ENCODE peak calls at places on chromosome 16, in four cellular contexts. Y is mucosa of descending colon, L is GM23248, R is colonic mucosa. E is an unnamed sample.

GRCh38 chr16:9895817-9896216 is 286.4 kb downstream of the GRIN2A start:
- DNase-seq in Y (no peak), L (no peak), R (no peak), E (no peak)

GRCh38 chr16:7614022-7614795 is 281.6 kb downstream of the RBFOX1 start:
- DNase-seq in Y (no peak), L (no peak), R (no peak), E (no peak)

GRCh38 chr16:23557779-23558330 is 328 bp downstream of the UBFD1 start:
- DNase-seq in Y (no peak), L (peak; percentile 68), R (peak; percentile 31), E (peak; percentile 44)

GRCh38 chr16:19223235-19223847 is 55.3 kb downstream of the SYT17 start:
- DNase-seq in Y (peak; percentile 80), L (peak; percentile 5), R (peak; percentile 87), E (no peak)

GRCh38 chr16:14606102-14606501 is 24.0 kb downstream of the PARN start:
- DNase-seq in Y (no peak), L (no peak), R (no peak), E (no peak)

GRCh38 chr16:57802635-57803412 is 533 bp upstream of the KIFC3 start:
- DNase-seq in Y (no peak), L (no peak), R (no peak), E (no peak)

GRCh38 chr16:28609631-28610594 is at the start of gene SULT1A1:
- DNase-seq in Y (peak; percentile 86), L (no peak), R (peak; percentile 86), E (peak; percentile 35)

GRCh38 chr16:49437344-49437743 is 63.7 kb downstream of the C16orf78 start:
- DNase-seq in Y (no peak), L (no peak), R (no peak), E (no peak)

GRCh38 chr16:88072571-88073001 is 121.4 kb downstream of the BANP start:
- DNase-seq in Y (no peak), L (no peak), R (no peak), E (no peak)

GRCh38 chr16:2526135-2526534 is 5.1 kb downstream of the CEMP1 start:
- DNase-seq in Y (peak; percentile 18), L (no peak), R (no peak), E (no peak)

GRCh38 chr16:48335961-48336360 is 49.3 kb downstream of the SIAH1 start:
- DNase-seq in Y (no peak), L (peak; percentile 54), R (no peak), E (peak; percentile 72)

GRCh38 chr16:46649571-46649970 is 28.4 kb upstream of the SHCBP1 start:
- DNase-seq in Y (no peak), L (no peak), R (peak; percentile 31), E (peak; percentile 84)

GRCh38 chr16:83807710-83808572 is at the start of gene HSBP1:
- DNase-seq in Y (peak; percentile 97), L (peak; percentile 98), R (peak; percentile 97), E (peak; percentile 87)

GRCh38 chr16:7177875-7178274 is 154.8 kb upstream of the RBFOX1 start:
- DNase-seq in Y (no peak), L (no peak), R (no peak), E (no peak)

GRCh38 chr16:54174201-54174600 is 112.4 kb downstream of the IRX3 start:
- DNase-seq in Y (no peak), L (no peak), R (no peak), E (no peak)

GRCh38 chr16:50602531-50603205 is 54.5 kb downstream of the NKD1 start:
- DNase-seq in Y (no peak), L (no peak), R (no peak), E (no peak)

GRCh38 chr16:81730090-81731051 is 48.7 kb upstream of the PLCG2 start:
- DNase-seq in Y (peak; percentile 90), L (peak; percentile 84), R (peak; percentile 93), E (peak; percentile 73)

GRCh38 chr16:26149661-26150060 is 457.9 kb downstream of the HS3ST4 start:
- DNase-seq in Y (no peak), L (no peak), R (no peak), E (no peak)

GRCh38 chr16:77711775-77712174 is 10.5 kb upstream of the NUDT7 start:
- DNase-seq in Y (no peak), L (peak; percentile 13), R (peak; percentile 34), E (peak; percentile 46)

GRCh38 chr16:87056083-87056482 is 261.1 kb downstream of the C16orf95 start:
- DNase-seq in Y (no peak), L (peak; percentile 66), R (no peak), E (peak; percentile 67)

DNA sequence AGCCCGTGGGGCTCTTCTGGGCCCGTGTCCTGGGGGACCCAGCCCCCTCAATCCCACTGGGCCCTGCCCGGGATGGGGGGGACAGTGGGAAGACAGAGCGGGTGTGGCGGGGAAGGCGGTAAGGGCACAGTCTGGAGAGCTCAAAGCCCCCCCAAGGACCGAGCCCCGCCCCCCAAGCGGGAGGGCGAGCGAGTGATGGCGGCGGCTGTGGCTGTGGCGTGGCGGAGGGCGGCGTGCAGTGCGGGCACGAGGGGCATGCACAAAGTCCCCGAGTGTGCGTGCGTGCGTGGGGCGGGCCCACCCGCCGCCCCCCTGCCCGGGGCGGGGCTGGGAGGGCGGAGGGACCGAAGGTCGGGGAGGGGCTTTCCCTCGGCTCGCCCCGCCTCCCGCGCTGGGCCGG is 3.6 kb upstream of the WDR24 start:
- DNase-seq in Y (no peak), L (no peak), R (no peak), E (no peak)
- H3K4me3 ChIP-seq in Y (no peak overlapping the region), L (no peak overlapping the region), R (no peak overlapping the region), E (no peak overlapping the region)

GRCh38 chr16:66620419-66620775 is 15.9 kb downstream of the CMTM3 start:
- DNase-seq in Y (no peak), L (no peak), R (no peak), E (no peak)

GRCh38 chr16:66618588-66618987 is 14.1 kb downstream of the CMTM3 start:
- DNase-seq in Y (no peak), L (peak; percentile 98), R (no peak), E (peak; percentile 92)

GRCh38 chr16:66619036-66619435 is 14.5 kb downstream of the CMTM3 start:
- DNase-seq in Y (no peak), L (peak; percentile 66), R (no peak), E (peak; percentile 72)

GRCh38 chr16:66617728-66618127 is 13.2 kb downstream of the CMTM3 start:
- DNase-seq in Y (no peak), L (no peak), R (no peak), E (no peak)

DNA sequence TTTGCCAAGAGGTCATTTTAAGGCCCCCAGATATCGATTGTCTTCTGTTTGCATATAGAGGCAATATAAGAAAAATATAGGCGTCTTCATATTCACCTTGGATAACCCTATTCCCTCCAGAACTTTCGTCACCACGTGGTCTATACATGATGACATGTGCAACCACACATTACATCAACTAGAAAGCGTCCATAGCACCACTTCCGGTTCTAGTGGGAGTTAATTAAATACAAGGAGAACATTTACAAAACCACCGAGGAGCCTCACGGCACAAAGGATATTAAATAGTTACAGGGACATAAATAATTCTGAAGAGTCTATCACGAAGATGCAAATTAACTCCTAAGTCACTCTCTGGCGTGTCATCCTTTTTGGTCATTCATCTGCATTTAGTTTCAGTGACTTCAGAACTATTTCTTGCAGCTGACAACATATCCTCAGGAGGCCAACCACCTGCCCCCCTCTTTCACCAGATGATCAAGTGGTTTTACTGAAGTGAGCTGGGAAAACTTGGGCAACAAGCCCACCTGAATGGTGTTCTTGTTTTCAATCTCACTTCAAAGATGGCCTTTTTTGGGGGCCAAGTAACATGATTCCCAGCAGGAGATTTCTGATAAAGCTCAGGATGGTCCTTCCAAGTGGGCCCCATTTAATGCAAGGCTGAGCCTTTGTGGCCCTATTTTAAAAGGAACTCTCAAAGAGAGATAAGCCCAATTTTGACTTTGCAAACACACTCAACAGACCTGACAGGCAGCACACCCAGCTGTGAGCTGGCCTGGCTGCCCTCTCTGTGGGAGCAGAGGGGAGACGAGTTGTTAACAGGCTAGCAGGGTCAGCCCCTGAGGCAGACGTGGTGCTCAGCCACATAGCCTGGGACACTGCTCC is 15.3 kb downstream of the CMTM3 start:
- DNase-seq in Y (no peak), L (peak; percentile 81), R (no peak), E (peak; percentile 20)
- H3K4me3 ChIP-seq in Y (no peak overlapping the region), L (peak overlapping the region; percentile 43), R (no peak overlapping the region), E (no peak overlapping the region)

DNA sequence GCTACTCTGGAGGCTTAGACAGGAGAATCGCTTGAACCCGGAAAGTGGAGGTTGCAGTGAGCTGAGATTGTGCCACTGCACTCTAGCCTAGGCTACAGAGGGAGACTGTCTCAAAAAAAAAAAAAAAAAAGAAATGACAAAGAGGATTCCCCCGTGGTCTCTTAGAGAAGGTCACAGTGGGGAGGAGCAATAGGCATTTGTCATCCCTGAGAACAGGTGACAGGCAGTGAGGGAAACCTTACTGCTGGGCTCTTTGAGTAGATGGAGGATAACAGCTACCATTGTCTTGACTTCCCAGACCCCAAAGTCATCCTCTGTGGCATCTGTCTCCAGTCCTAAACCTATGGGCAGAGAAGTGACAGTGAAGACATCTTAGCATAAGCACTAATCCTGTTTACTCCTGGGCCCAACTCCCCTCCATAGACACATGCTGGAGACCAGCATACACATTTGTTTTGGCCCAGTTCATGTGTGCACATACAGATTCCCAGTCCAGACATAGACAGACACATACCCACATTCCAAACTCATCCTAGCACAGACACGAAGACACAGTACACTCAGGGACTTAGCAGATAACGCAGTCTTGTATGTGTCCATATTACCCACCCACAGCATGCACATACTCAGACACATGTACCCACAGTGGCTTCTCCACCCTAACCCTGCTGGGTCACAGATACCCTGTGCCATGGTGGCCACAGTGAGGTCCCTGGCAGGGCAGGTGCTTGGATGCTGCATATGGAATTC is 2.7 kb downstream of the ESRP2 start:
- DNase-seq in Y (no peak), L (no peak), R (no peak), E (no peak)
- H3K4me3 ChIP-seq in Y (no peak overlapping the region), L (no peak overlapping the region), R (peak overlapping the region; percentile 75), E (no peak overlapping the region)

GRCh38 chr16:85609539-85609938 is 3.6 kb upstream of the GSE1 start:
- DNase-seq in Y (no peak), L (no peak), R (no peak), E (no peak)

GRCh38 chr16:85611205-85611454 is 2.0 kb upstream of the GSE1 start:
- DNase-seq in Y (no peak), L (peak; percentile 61), R (no peak), E (no peak)

GRCh38 chr16:85611455-85612190 is 1.5 kb upstream of the GSE1 start:
- DNase-seq in Y (peak; percentile 88), L (peak; percentile 97), R (peak; percentile 81), E (peak; percentile 74)

GRCh38 chr16:85610059-85610445 is 3.1 kb upstream of the GSE1 start:
- DNase-seq in Y (no peak), L (no peak), R (peak; percentile 35), E (no peak)

GRCh38 chr16:85610446-85611204 is 2.5 kb upstream of the GSE1 start:
- DNase-seq in Y (peak; percentile 93), L (peak; percentile 97), R (peak; percentile 93), E (peak; percentile 70)
- H3K4me3 ChIP-seq in Y (no peak overlapping the region), L (peak overlapping the region; percentile 66), R (peak overlapping the region; percentile 77), E (peak overlapping the region; percentile 22)

DNA sequence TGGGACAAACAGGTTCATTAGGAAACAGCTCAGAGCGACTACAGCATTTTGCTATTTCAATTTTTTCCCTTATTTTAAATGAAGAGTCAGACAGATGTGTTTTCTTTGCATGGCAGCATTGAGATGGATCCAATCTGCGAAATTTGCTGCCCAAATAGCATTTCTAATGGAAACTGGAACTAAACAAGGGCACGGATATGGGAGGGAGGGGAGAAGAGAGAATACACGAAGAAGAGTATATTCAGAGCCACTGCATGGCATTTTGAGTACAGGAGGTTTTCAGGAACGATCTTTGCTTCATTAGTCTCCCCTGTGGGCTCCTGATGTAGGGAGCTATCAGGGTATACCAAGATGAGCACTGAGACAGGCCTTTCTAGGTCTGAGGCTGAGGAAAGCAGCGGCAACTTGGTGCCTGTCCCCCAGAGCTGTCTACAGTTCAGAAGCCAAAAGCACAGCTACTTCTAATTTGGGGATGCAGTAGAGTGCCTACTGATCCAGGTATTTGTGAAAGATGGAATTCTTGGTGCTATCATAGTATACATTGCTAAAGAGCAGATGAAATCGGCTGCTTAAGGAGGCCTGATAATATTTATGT is 257.7 kb upstream of the PMFBP1 start:
- DNase-seq in Y (no peak), L (no peak), R (no peak), E (no peak)
- H3K4me3 ChIP-seq in Y (no peak overlapping the region), L (no peak overlapping the region), R (no peak overlapping the region), E (no peak overlapping the region)